ENCODE peak calls at places on chromosome 12, in seven cellular contexts. I, U, M, A, D, Y and S are unnamed samples.

GRCh38 chr12:19423531-19423930 is 15.8 kb upstream of the AEBP2 start:
- DNase-seq in Y (no peak), M (no peak), U (no peak), D (no peak), A (no peak), I (no peak), S (no peak)

GRCh38 chr12:71744522-71745300 is 10.0 kb upstream of the RAB21 start:
- DNase-seq in M (no peak), U (no peak), D (no peak), Y (no peak), A (no peak), I (no peak), S (no peak)

GRCh38 chr12:59973515-59973914 is 377.7 kb downstream of the SLC16A7 start:
- DNase-seq in M (no peak), A (no peak), U (no peak), Y (no peak), D (no peak), I (no peak), S (no peak)

GRCh38 chr12:95413576-95413975 is 60.4 kb upstream of the METAP2 start:
- DNase-seq in A (no peak), Y (no peak), I (no peak), M (no peak), U (no peak), D (no peak), S (no peak)

GRCh38 chr12:22231836-22232235 is 102.7 kb downstream of the ST8SIA1 start:
- DNase-seq in A (no peak), Y (no peak), U (no peak), M (no peak), D (no peak), I (no peak), S (no peak)

GRCh38 chr12:110224379-110225304 is 56.4 kb upstream of the ATP2A2 start:
- DNase-seq in M (no peak), Y (no peak), D (no peak), A (no peak), U (no peak), I (no peak), S (no peak)

GRCh38 chr12:105107176-105107496 is 395 bp upstream of the WASHC4 start:
- DNase-seq in A (no peak), Y (no peak), M (no peak), U (no peak), D (no peak), I (no peak), S (no peak)

GRCh38 chr12:65876898-65877721 is 52.8 kb downstream of the HMGA2 start:
- DNase-seq in D (peak; percentile 78), Y (no peak), U (no peak), M (no peak), I (no peak), A (no peak), S (no peak)

GRCh38 chr12:84512751-84513150 is 399.8 kb downstream of the SLC6A15 start:
- DNase-seq in A (no peak), D (no peak), M (no peak), U (no peak), I (no peak), Y (no peak), S (no peak)

GRCh38 chr12:85733441-85733840 is 102.8 kb downstream of the RASSF9 start:
- DNase-seq in A (no peak), I (no peak), D (no peak), M (no peak), U (no peak), Y (no peak), S (no peak)

GRCh38 chr12:124904306-124905098 is 9.9 kb downstream of the UBC start:
- DNase-seq in A (no peak), Y (no peak), U (no peak), I (no peak), M (no peak), D (peak; percentile 73), S (no peak)

GRCh38 chr12:48296586-48297396 is 53.9 kb downstream of the ZNF641 start:
- DNase-seq in I (no peak), Y (no peak), M (peak; percentile 24), D (peak; percentile 64), U (peak; percentile 36), A (no peak), S (peak; percentile 14)

GRCh38 chr12:109492371-109492770 is 14.9 kb downstream of the UBE3B start:
- DNase-seq in A (no peak), I (no peak), U (no peak), M (no peak), Y (no peak), D (no peak), S (no peak)

GRCh38 chr12:75684678-75685620 is 173.5 kb upstream of the KRR1 start:
- DNase-seq in Y (no peak), D (no peak), U (no peak), A (no peak), M (no peak), I (no peak), S (no peak)

GRCh38 chr12:45336331-45336730 is 120.4 kb downstream of the ANO6 start:
- DNase-seq in A (no peak), M (no peak), I (no peak), D (no peak), U (no peak), Y (no peak), S (no peak)

GRCh38 chr12:2543801-2544200 is 251.0 kb upstream of the FKBP4 start:
- DNase-seq in I (no peak), M (no peak), U (no peak), Y (no peak), A (no peak), D (no peak), S (no peak)

GRCh38 chr12:51593539-51593938 is 2.5 kb downstream of the SCN8A start:
- DNase-seq in I (no peak), A (no peak), M (no peak), Y (no peak), U (peak; percentile 16), D (peak; percentile 76), S (peak; percentile 32)

GRCh38 chr12:52179396-52179973 is 12.3 kb downstream of the KRT80 start:
- DNase-seq in I (no peak), M (no peak), D (no peak), Y (no peak), U (no peak), A (no peak), S (no peak)